ENCODE peak calls at places on chromosomes 12 and 14, in six cellular contexts. N, R, M, Q, G and S are unnamed samples.

GRCh38 chr12:38961683-38962082 is 56.3 kb upstream of the CPNE8 start:
- DNase-seq in N (no peak), R (no peak), M (no peak), Q (no peak), G (no peak), S (no peak)

GRCh38 chr12:12840500-12840899 is 27.4 kb downstream of the DDX47 start:
- DNase-seq in N (no peak), R (no peak), M (no peak), Q (no peak), G (no peak), S (no peak)

GRCh38 chr14:62209287-62209899 is 447.2 kb downstream of the SNAPC1 start:
- DNase-seq in N (no peak), R (peak), M (no peak), Q (no peak), G (no peak), S (peak)

GRCh38 chr14:104115691-104116543 is 22.5 kb upstream of the KIF26A start:
- DNase-seq in N (peak), R (no peak), M (no peak), Q (peak), G (peak), S (no peak)

GRCh38 chr14:26204954-26205479 is 392.8 kb downstream of the NOVA1 start:
- DNase-seq in N (peak), R (peak), M (peak), Q (peak), G (peak), S (peak)

GRCh38 chr14:24233538-24233866 is 773 bp downstream of the GMPR2 start:
- DNase-seq in N (no peak), R (no peak), M (no peak), Q (no peak), G (no peak), S (no peak)

GRCh38 chr12:256958-257357 is 5.7 kb downstream of the SLC6A13 start:
- DNase-seq in N (no peak), R (no peak), M (no peak), Q (no peak), G (no peak), S (no peak)

GRCh38 chr14:94008234-94008633 is 11.1 kb downstream of the CCDC197 start:
- DNase-seq in N (no peak), R (no peak), M (no peak), Q (peak), G (no peak), S (no peak)

GRCh38 chr12:80412343-80412953 is 31.6 kb upstream of the PTPRQ start:
- DNase-seq in N (no peak), R (peak), M (peak), Q (no peak), G (no peak), S (peak)

GRCh38 chr12:3604750-3605638 is 114.0 kb downstream of the PRMT8 start:
- DNase-seq in N (no peak), R (no peak), M (peak), Q (no peak), G (peak), S (peak)

GRCh38 chr14:104087981-104088850 is 2.7 kb downstream of the ASPG start:
- DNase-seq in N (no peak), R (no peak), M (no peak), Q (no peak), G (no peak), S (no peak)

GRCh38 chr14:39265741-39266588 is 32.2 kb downstream of the MIA2 start:
- DNase-seq in N (no peak), R (peak), M (peak), Q (no peak), G (no peak), S (peak)

GRCh38 chr14:59481407-59482119 is 2.6 kb downstream of the L3HYPDH start:
- DNase-seq in N (no peak), R (peak), M (no peak), Q (no peak), G (no peak), S (peak)

GRCh38 chr14:53516261-53516774 is 363.2 kb upstream of the DDHD1 start:
- DNase-seq in N (no peak), R (peak), M (no peak), Q (no peak), G (no peak), S (peak)

DNA sequence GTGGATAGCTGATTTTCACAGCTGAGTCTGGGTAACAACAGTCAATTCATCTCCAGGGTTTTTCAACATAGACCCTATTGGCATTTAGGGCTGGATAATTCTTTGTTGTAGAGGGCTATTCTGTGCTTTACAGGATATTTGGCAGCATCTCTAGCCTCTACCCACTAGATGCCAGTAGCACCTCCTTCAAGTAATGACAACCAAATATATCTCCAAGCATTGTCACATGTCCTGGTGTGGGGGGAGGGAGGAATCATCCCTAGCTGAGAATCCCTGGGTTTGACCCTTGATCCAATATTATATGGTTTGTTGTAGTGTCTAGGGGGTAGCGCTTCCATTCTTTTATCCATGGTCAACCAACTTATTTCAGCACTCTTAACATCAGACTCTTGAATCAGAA is 157.2 kb downstream of the ANO4 start:
- DNase-seq in N (no peak), R (no peak), M (no peak), Q (no peak), G (no peak), S (no peak)
- TF ChIP-seq CTCF in N (no peak), R (no peak), M (no peak), Q (no peak), G (no peak), S (no peak)

GRCh38 chr14:68683326-68683725 is 109.5 kb downstream of the ZFP36L1 start:
- DNase-seq in N (no peak), R (peak), M (no peak), Q (no peak), G (no peak), S (no peak)
- H3K4me3 ChIP-seq in N (no peak), R (no peak), M (no peak), Q (no peak), G (no peak), S (no peak)

GRCh38 chr12:121223283-121223946 is 13.5 kb downstream of the P2RX4 start:
- DNase-seq in N (no peak), R (no peak), M (no peak), Q (peak), G (no peak), S (peak)
- TF ChIP-seq CTCF in N (peak), R (peak), M (no peak), Q (no peak), G (no peak), S (peak)

DNA sequence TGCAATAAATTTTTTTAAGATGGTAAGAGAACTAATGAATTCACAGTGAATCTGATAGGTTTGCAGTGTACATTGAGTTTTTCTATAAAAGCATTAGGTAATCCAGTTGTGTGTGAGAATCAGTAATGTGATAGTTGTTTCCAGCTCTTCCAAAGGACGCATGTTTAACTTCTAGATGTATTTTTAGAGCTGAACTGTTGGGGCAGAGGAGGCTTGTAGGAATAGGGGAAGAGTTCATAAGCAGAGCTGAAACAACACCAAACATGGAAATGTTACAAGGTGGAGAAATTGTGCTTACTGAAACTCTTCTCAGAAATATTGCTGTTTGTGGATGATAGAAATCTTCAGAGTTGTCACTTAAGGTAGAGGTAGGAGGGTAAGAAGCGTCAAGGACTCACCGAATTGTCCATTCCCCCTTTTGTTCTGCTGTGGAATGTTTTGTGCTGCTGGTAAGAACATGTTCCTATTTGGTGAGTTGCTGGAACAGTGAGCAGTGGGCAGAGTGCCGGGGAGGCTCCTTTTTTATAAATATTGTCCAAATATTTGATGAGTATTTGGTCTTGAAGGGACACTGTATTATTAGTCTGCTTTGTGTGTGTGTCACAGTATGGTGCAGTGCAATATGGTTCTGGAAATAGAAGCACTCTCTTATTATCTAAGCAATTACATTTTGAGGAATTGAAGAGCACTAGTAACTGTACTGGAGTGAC is 76.7 kb downstream of the ANO6 start:
- DNase-seq in N (no peak), R (peak), M (peak), Q (no peak), G (no peak), S (no peak)
- H3K4me3 ChIP-seq in N (no peak), R (no peak), M (no peak), Q (no peak), G (no peak), S (no peak)

GRCh38 chr14:90396342-90397339 is at the start of gene CALM1:
- DNase-seq in N (peak), R (peak), M (peak), Q (peak), G (peak), S (peak)
- TF ChIP-seq CTCF in N (no peak), R (no peak), M (no peak), Q (no peak), G (no peak), S (no peak)

GRCh38 chr14:36580141-36580855 is 2.1 kb downstream of the NKX2-8 start:
- DNase-seq in N (no peak), R (no peak), M (no peak), Q (no peak), G (no peak), S (no peak)
- H3K4me3 ChIP-seq in N (peak), R (no peak), M (peak), Q (peak), G (peak), S (no peak)

GRCh38 chr14:35965425-35965824 is 139.3 kb downstream of the BRMS1L start:
- DNase-seq in N (no peak), R (no peak), M (no peak), Q (no peak), G (no peak), S (no peak)

GRCh38 chr14:35961697-35962274 is 135.6 kb downstream of the BRMS1L start:
- DNase-seq in N (no peak), R (no peak), M (no peak), Q (no peak), G (no peak), S (no peak)

GRCh38 chr14:35964736-35965135 is 138.6 kb downstream of the BRMS1L start:
- DNase-seq in N (no peak), R (no peak), M (no peak), Q (no peak), G (no peak), S (no peak)

GRCh38 chr14:35959835-35960234 is 133.7 kb downstream of the BRMS1L start:
- DNase-seq in N (no peak), R (no peak), M (no peak), Q (no peak), G (no peak), S (peak)

GRCh38 chr14:35963209-35963608 is 137.1 kb downstream of the BRMS1L start:
- DNase-seq in N (no peak), R (peak), M (no peak), Q (no peak), G (no peak), S (no peak)
- TF ChIP-seq CTCF in N (peak), R (peak), M (no peak), Q (no peak), G (no peak), S (no peak)

DNA sequence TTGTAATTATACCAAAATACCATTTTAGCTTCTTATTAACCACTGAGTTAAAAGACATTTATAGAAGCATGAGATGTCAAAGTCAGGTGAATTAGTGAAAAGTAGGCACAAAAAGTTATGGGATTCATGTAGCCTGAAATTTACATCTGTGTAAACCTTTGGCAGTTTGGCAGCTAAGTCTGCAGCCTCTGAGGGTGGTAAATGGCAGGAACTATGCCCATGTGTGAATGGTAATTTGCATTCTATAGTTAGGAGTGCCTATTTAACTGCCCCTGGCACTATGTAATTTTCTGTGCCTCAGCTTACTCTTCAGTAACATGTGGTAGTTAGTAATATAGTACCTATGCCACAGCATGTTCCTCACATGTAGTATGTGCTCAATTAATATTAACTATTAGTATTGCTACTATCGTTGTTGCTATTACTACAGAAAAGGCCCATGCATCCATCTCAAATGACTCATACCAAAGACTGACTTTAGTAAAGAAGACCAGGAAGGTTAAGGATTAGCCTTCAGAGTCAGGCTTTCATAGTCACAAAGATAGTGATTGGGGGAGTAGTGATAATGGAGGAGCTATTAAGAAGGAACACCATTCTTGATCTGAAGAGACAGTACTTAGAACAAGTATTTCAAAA is 258.7 kb upstream of the BTG1 start:
- DNase-seq in N (no peak), R (no peak), M (no peak), Q (no peak), G (no peak), S (no peak)
- H3K4me3 ChIP-seq in N (no peak), R (no peak), M (no peak), Q (no peak), G (no peak), S (no peak)

GRCh38 chr14:92457018-92457565 is 56.5 kb upstream of the RIN3 start:
- DNase-seq in N (no peak), R (no peak), M (no peak), Q (no peak), G (no peak), S (no peak)
- TF ChIP-seq CTCF in N (no peak), R (no peak), M (no peak), Q (no peak), G (no peak), S (no peak)

DNA sequence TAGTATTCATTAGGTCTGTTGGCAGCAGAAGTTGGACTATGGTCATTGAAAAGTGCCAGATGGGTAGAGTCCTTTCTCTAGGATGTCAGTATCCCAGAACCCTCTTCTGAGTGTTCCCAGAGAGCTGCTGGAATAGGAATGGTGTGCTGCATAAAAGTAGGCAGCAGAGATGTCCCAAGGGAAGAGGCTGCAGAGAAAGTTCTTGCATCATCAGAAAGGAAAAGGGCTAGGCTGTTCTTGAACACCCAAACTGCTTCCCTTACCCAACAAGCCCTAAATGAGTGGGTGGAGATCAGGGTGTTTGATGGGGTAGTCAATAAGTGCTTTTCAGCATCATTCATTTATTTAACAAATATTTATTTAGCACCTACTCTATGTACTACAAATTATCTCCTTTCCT is 3.4 kb downstream of the DGKA start:
- DNase-seq in N (no peak), R (peak), M (no peak), Q (no peak), G (no peak), S (peak)
- H3K4me3 ChIP-seq in N (no peak), R (no peak), M (no peak), Q (no peak), G (no peak), S (no peak)